ENCODE peak calls at places on chromosomes 12 and 14, in five cellular contexts. X, R, N, I and B are unnamed samples.

GRCh38 chr14:86774916-86775315 is 1218.1 kb downstream of the GALC start:
- DNase-seq in X (no peak), R (no peak), N (no peak), I (no peak), B (no peak)

GRCh38 chr12:22684526-22685118 is 59.7 kb downstream of the ETNK1 start:
- DNase-seq in X (peak; percentile 53), R (peak; percentile 73), N (no peak), I (peak; percentile 68), B (peak; percentile 73)

GRCh38 chr14:89921346-89921745 is 33.2 kb downstream of the EFCAB11 start:
- DNase-seq in X (no peak), R (peak; percentile 45), N (no peak), I (peak; percentile 41), B (no peak)

GRCh38 chr12:32893008-32893407 is 3.6 kb downstream of the PKP2 start:
- DNase-seq in X (peak; percentile 82), R (no peak), N (no peak), I (no peak), B (no peak)

GRCh38 chr12:42705863-42706262 is 116.3 kb upstream of the PRICKLE1 start:
- DNase-seq in X (no peak), R (peak; percentile 95), N (peak; percentile 34), I (peak; percentile 96), B (peak; percentile 94)

GRCh38 chr14:76073732-76074131 is 78.0 kb upstream of the GPATCH2L start:
- DNase-seq in X (no peak), R (no peak), N (no peak), I (no peak), B (no peak)

GRCh38 chr12:16606201-16606849 is 363 bp upstream of the LMO3 start:
- DNase-seq in X (peak; percentile 30), R (peak; percentile 48), N (no peak), I (peak; percentile 29), B (peak; percentile 46)

GRCh38 chr14:23306113-23306411 is 571 bp upstream of the BCL2L2 start:
- DNase-seq in X (no peak), R (no peak), N (no peak), I (peak; percentile 48), B (no peak)

GRCh38 chr12:121822393-121823100 is 18.7 kb downstream of the SETD1B start:
- DNase-seq in X (no peak), R (no peak), N (no peak), I (no peak), B (no peak)

GRCh38 chr14:73491977-73492552 is 1.3 kb downstream of the RIOX1 start:
- DNase-seq in X (no peak), R (no peak), N (no peak), I (no peak), B (no peak)

GRCh38 chr14:75523771-75524171 is 1.5 kb downstream of the BATF start:
- DNase-seq in X (no peak), R (peak; percentile 62), N (no peak), I (peak; percentile 59), B (peak; percentile 16)

GRCh38 chr14:92584856-92585255 is 71.3 kb downstream of the RIN3 start:
- DNase-seq in X (no peak), R (no peak), N (no peak), I (no peak), B (no peak)

GRCh38 chr12:116459501-116459900 is 99.7 kb upstream of the MAP1LC3B2 start:
- DNase-seq in X (no peak), R (no peak), N (no peak), I (no peak), B (no peak)

GRCh38 chr14:24080888-24081738 is 9.8 kb downstream of the CPNE6 start:
- DNase-seq in X (peak; percentile 71), R (peak; percentile 12), N (peak; percentile 57), I (peak; percentile 11), B (peak; percentile 11)

GRCh38 chr12:10354502-10354901 is 35.3 kb downstream of the KLRK1 start:
- DNase-seq in X (no peak), R (peak; percentile 55), N (no peak), I (peak; percentile 31), B (no peak)

GRCh38 chr14:99930420-99931274 is 134.6 kb upstream of the EVL start:
- DNase-seq in X (no peak), R (peak; percentile 30), N (no peak), I (peak; percentile 51), B (peak; percentile 81)

GRCh38 chr14:104582005-104582404 is 2.4 kb downstream of the C14orf180 start:
- DNase-seq in X (no peak), R (no peak), N (no peak), I (no peak), B (no peak)

GRCh38 chr12:94509317-94509716 is 49.6 kb upstream of the CEP83 start:
- DNase-seq in X (no peak), R (no peak), N (no peak), I (no peak), B (no peak)

GRCh38 chr12:119644930-119645329 is 23.0 kb upstream of the PRKAB1 start:
- DNase-seq in X (no peak), R (no peak), N (no peak), I (no peak), B (no peak)

GRCh38 chr12:96698521-96698920 is 208.5 kb upstream of the NEDD1 start:
- DNase-seq in X (no peak), R (no peak), N (no peak), I (no peak), B (peak; percentile 30)
- TF ChIP-seq CTCF in X (no peak), R (no peak), N (no peak), I (peak; percentile 18), B (peak; percentile 39)

DNA sequence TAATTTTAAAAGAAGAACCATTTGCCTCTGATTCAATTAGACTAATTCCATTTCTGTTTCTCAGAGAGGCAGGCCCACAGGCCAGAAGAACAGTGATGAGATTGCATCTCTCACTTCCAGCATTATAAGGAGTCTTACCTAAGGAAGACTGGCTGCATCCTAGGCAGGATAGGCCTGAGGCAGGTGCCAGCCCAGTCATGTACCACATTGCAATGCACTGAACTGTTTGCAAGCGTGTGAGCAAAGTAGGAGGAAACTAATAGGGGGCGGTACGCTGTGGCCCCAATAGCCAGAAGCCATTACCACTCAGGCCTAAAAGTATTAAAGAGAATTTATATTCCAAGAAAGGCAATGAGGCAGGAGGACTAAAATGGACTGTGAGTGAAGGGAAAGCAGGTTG is 12.1 kb upstream of the CNIH1 start:
- DNase-seq in X (no peak), R (no peak), N (peak; percentile 21), I (no peak), B (no peak)
- TF ChIP-seq CTCF in X (no peak), R (no peak), N (no peak), I (no peak), B (no peak)

GRCh38 chr14:36223558-36223957 is 47.0 kb upstream of the PTCSC3 start:
- DNase-seq in X (no peak), R (no peak), N (no peak), I (no peak), B (no peak)

GRCh38 chr14:36221097-36221496 is 44.6 kb upstream of the PTCSC3 start:
- DNase-seq in X (no peak), R (no peak), N (no peak), I (no peak), B (no peak)

GRCh38 chr14:36222952-36223468 is 46.5 kb upstream of the PTCSC3 start:
- DNase-seq in X (no peak), R (no peak), N (no peak), I (peak; percentile 40), B (peak; percentile 5)

GRCh38 chr14:36224176-36224575 is 47.7 kb upstream of the PTCSC3 start:
- DNase-seq in X (no peak), R (no peak), N (no peak), I (no peak), B (no peak)

DNA sequence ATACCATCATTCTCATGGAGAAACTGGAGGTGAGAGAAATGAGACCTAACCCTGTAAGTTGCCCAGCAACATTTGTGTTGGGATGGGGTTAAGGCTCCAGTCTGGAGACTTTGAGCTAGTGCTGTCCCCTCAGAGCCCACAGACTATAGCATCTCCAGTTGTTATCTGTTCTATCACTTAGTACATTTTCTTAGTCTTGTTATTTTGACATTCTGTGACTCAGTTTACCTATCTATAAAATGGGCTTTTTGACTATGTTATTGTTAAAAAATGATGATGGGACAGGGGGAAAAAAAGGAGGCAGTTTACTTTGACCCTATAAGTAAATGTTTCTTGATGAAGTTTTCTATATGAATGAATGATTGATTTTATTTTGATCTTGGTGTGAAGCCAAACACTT is 45.8 kb upstream of the PTCSC3 start:
- DNase-seq in X (no peak), R (no peak), N (no peak), I (no peak), B (no peak)
- TF ChIP-seq CTCF in X (no peak), R (no peak), N (no peak), I (no peak), B (no peak)

GRCh38 chr12:99658950-99659349 is 11.4 kb downstream of the GARIN6 start:
- DNase-seq in X (no peak), R (peak; percentile 2), N (no peak), I (peak; percentile 10), B (no peak)
- TF ChIP-seq CTCF in X (peak; percentile 5), R (no peak), N (peak; percentile 15), I (no peak), B (no peak)

DNA sequence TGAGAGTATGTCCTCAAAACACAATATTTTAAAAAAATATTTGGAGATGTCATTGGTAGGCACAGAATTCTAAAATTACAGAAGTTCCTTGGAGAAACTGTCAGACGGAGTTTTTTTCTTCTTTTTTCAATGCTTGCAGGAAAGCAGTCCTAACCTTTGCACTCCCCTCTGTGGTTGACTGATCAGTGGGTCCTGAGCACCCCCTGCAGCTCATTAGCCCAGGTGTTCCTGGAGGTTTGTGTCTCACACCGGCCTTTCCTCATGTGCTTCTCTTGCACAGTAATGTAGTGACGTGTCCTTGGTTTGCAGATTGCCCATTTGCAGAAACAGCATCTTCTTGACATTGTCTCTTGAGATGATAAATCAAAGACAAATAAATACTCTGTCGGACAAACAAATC is 513.0 kb downstream of the TMEM121 start:
- DNase-seq in X (peak; percentile 63), R (no peak), N (peak; percentile 7), I (peak; percentile 2), B (no peak)
- TF ChIP-seq CTCF in X (peak; percentile 57), R (no peak), N (peak; percentile 10), I (peak; percentile 12), B (no peak)

DNA sequence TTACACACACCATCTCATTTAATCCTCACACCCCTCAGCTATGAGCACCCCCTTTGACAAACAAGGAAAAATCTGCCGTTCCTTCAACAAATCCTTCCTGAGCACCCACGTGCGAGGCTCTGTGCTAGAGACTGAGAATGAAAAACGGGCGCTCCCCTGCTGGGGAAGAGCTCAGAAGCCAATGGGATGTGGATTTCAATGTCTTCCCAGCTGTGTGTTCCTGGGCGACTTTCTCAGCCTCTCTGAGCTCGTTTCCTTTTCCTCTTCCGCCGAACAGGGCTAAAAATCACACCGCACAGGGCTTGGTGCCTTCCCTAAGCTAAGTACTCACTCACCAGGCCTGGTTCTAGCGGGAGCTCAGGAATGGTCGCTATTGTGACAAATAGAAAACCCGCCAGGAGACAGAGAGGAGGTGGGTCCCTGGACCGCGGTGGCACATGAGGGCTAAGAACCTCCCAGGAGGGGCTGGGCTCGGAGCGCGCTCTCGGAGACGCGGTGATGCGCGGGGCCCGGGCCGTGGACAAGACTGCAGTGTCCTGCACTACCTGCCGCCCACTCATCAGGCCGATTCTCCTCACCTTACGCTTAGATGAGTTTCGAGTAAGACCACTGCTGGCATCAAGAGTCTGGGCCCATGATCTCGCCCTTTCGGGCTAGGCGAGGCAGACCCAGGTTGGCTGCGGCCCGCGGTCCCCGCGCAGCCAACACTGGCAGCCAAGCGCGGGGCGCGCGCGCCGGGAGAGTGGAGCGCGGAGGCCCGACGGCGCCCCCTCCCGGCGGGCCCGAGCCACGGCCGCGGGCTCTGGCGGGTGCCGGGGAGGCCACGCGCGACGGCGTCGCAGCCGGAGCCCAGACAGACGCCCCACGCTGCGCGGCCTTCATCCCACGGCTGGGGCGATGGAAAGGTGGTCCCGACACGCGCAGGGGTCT is 17.0 kb downstream of the ZDHHC22 start:
- DNase-seq in X (no peak), R (peak; percentile 38), N (no peak), I (peak; percentile 25), B (peak; percentile 28)
- TF ChIP-seq CTCF in X (no peak), R (peak; percentile 4), N (peak; percentile 60), I (no peak), B (no peak)